ENCODE peak calls at places on chromosomes 16 and 17, in five cellular contexts. I, F, G, B and X are unnamed samples.

GRCh38 chr17:76255801-76256429 is 9.2 kb upstream of the UBALD2 start:
- DNase-seq in B (no peak), I (no peak), G (no peak), F (no peak), X (no peak)

GRCh38 chr17:49969134-49969759 is at the start of gene DLX4:
- DNase-seq in F (peak), B (peak), G (peak), I (no peak), X (no peak)

GRCh38 chr16:82715160-82715559 is 88.4 kb downstream of the CDH13 start:
- DNase-seq in G (no peak), B (no peak), F (no peak), I (no peak), X (no peak)

GRCh38 chr16:73166972-73167550 is 119.1 kb upstream of the ZFHX3 start:
- DNase-seq in B (no peak), I (no peak), G (no peak), F (no peak), X (no peak)

GRCh38 chr16:2520097-2520783 is at the start of gene AMDHD2:
- DNase-seq in B (peak), G (peak), F (peak), I (peak), X (peak)

GRCh38 chr16:27209591-27209990 is 6.3 kb downstream of the KDM8 start:
- DNase-seq in G (no peak), F (no peak), B (no peak), I (no peak), X (no peak)

GRCh38 chr17:44097110-44097810 is 26.2 kb downstream of the HDAC5 start:
- DNase-seq in G (no peak), I (no peak), B (no peak), F (peak), X (no peak)

GRCh38 chr17:75980188-75981018 is 1.4 kb downstream of the TEN1 start:
- DNase-seq in I (no peak), G (no peak), F (peak), B (no peak), X (no peak)

GRCh38 chr16:58459344-58460218 is 40.4 kb upstream of the NDRG4 start:
- DNase-seq in G (no peak), F (peak), I (peak), B (no peak), X (no peak)

GRCh38 chr17:56778898-56779297 is 54.8 kb downstream of the C17orf67 start:
- DNase-seq in G (no peak), B (no peak), F (no peak), I (no peak), X (no peak)

GRCh38 chr17:72387487-72387886 is 266.7 kb downstream of the SOX9 start:
- DNase-seq in G (no peak), I (peak), B (no peak), F (peak), X (no peak)

GRCh38 chr16:72172105-72173034 is at the start of gene PMFBP1:
- DNase-seq in B (no peak), G (peak), F (peak), I (no peak), X (peak)

GRCh38 chr17:62718420-62718819 is 89.7 kb downstream of the MARCHF10 start:
- DNase-seq in B (no peak), F (peak), G (no peak), I (no peak), X (no peak)

GRCh38 chr17:76709077-76709950 is 1.5 kb downstream of the MXRA7 start:
- DNase-seq in F (peak), B (peak), G (peak), I (no peak), X (no peak)

GRCh38 chr16:88910284-88911147 is 44.1 kb upstream of the PABPN1L start:
- DNase-seq in F (no peak), G (no peak), B (no peak), I (no peak), X (no peak)

GRCh38 chr16:70737377-70738082 is 51.7 kb upstream of the MTSS2 start:
- DNase-seq in G (no peak), I (no peak), B (no peak), F (peak), X (peak)

GRCh38 chr16:346587-346986 is 5.9 kb downstream of the AXIN1 start:
- DNase-seq in G (no peak), I (no peak), F (no peak), B (peak), X (no peak)

GRCh38 chr17:33056392-33057146 is 64.9 kb downstream of the SPACA3 start:
- DNase-seq in B (no peak), G (no peak), I (no peak), F (no peak), X (no peak)

GRCh38 chr17:33053641-33054040 is 62.0 kb downstream of the SPACA3 start:
- DNase-seq in B (no peak), G (no peak), F (no peak), I (no peak), X (no peak)

GRCh38 chr17:33052856-33053255 is 61.2 kb downstream of the SPACA3 start:
- DNase-seq in B (no peak), I (no peak), G (no peak), F (peak), X (no peak)

GRCh38 chr17:33055746-33056145 is 64.1 kb downstream of the SPACA3 start:
- DNase-seq in B (no peak), F (no peak), G (no peak), I (no peak), X (no peak)

DNA sequence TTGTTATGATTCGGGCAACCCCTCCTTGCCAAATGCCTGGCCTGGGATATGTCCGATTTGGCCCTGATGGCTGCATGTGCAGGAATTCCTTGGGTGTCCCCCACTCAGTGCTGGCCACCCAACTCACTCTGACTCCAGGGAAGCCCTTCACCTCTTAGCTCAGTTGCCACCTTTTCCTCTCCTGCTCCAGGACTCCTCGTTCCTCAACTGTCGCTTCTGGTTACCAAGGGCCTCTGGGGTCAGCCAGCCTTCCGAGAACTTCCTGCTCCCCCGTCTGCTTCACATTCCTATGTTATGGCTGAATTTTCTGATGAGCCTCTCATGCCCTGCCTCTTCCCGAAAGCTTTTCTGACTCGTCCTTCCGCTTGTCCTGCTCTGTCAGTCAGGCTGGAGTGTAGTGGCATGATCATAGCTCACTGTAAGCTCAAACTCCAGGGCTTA is 63.5 kb downstream of the SPACA3 start:
- DNase-seq in F (no peak), B (no peak), G (peak), I (no peak), X (no peak)
- H2AFZ ChIP-seq in F (no peak), B (no peak), G (no peak), I (no peak), X (no peak)

GRCh38 chr17:39631403-39631802 is 4.7 kb downstream of the PPP1R1B start:
- DNase-seq in F (no peak), I (no peak), B (no peak), G (peak), X (no peak)
- H3K27ac ChIP-seq in F (no peak), I (peak), B (no peak), G (peak), X (no peak)

DNA sequence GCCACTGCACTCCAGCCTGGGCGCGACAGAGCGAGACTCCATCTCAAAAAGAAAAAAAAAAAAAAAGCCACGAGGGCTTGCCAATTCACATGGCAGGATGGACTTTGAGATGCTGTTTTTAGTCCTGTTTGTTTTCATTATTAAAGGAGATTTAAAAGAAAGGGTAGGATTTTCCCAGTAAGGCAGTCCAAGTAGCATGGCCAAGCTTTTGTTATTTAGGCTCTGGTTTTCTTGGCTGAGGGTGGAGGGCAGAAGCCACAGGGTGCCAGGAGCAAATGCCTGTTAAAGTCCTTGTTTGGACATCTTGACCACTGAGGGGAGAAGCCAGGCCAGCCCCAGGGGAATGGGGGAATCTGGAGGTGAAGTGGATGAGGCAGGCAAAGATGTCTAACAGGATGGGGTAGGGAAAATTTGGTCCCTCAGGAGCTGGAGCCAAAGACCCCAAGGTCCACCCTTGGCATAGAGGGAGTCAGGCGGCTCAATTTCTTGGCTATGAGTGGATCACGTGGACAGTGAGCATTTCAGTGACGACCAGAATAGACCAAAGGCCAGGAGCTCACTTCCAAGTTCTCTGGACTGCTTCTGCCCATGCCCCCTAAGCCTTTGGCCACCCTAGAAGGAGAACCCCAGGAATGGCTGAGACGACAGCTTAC is 20.8 kb upstream of the PLLP start:
- DNase-seq in I (no peak), B (no peak), F (no peak), G (no peak), X (no peak)
- TF ChIP-seq EZH2phosphoT487 in I (no peak), B (no peak), F (no peak), G (no peak), X (no peak)

GRCh38 chr17:8955560-8955959 is 9.9 kb downstream of the PIK3R5 start:
- DNase-seq in F (no peak), I (no peak), G (no peak), B (no peak), X (no peak)
- H2AFZ ChIP-seq in F (no peak), I (no peak), G (no peak), B (no peak), X (no peak)